ENCODE peak calls at places on chromosomes 3 and 15, in five cellular contexts. One of them, this sample, is unnamed.

GRCh38 chr3:161275919-161276318 is 54.8 kb downstream of the NMD3 start:
- DNase-seq in pancreas: no peak
- DNase-seq in IMR-90: no peak
- DNase-seq in A549: no peak
- DNase-seq in tibial nerve: no peak
- DNase-seq in this sample: no peak

GRCh38 chr3:50620846-50621245 is 3.9 kb downstream of the MAPKAPK3 start:
- DNase-seq in pancreas: no peak
- DNase-seq in IMR-90: no peak
- DNase-seq in A549: no peak
- DNase-seq in tibial nerve: no peak
- DNase-seq in this sample: no peak

GRCh38 chr3:190968616-190969015 is 106.1 kb upstream of the GMNC start:
- DNase-seq in pancreas: no peak
- DNase-seq in IMR-90: no peak
- DNase-seq in A549: no peak
- DNase-seq in tibial nerve: no peak
- DNase-seq in this sample: no peak

GRCh38 chr15:99452728-99453643 is 112.8 kb upstream of the MEF2A start:
- DNase-seq in pancreas: peak
- DNase-seq in IMR-90: peak
- DNase-seq in A549: no peak
- DNase-seq in tibial nerve: peak
- DNase-seq in this sample: no peak

GRCh38 chr3:112585782-112586181 is 23.9 kb downstream of the SLC35A5 start:
- DNase-seq in pancreas: no peak
- DNase-seq in IMR-90: peak
- DNase-seq in A549: no peak
- DNase-seq in tibial nerve: no peak
- DNase-seq in this sample: no peak

GRCh38 chr3:127566801-127567200 is 23.7 kb downstream of the TPRA1 start:
- DNase-seq in pancreas: no peak
- DNase-seq in IMR-90: no peak
- DNase-seq in A549: no peak
- DNase-seq in tibial nerve: no peak
- DNase-seq in this sample: no peak

GRCh38 chr3:12049675-12050074 is 45.5 kb downstream of the SYN2 start:
- DNase-seq in pancreas: no peak
- DNase-seq in IMR-90: peak
- DNase-seq in A549: no peak
- DNase-seq in tibial nerve: no peak
- DNase-seq in this sample: no peak

GRCh38 chr3:156382458-156383346 is 172.2 kb downstream of the SSR3 start:
- DNase-seq in pancreas: no peak
- DNase-seq in IMR-90: peak
- DNase-seq in A549: peak
- DNase-seq in tibial nerve: no peak
- DNase-seq in this sample: no peak

GRCh38 chr3:39978293-39978692 is 168.9 kb downstream of the MYRIP start:
- DNase-seq in pancreas: no peak
- DNase-seq in IMR-90: no peak
- DNase-seq in A549: no peak
- DNase-seq in tibial nerve: no peak
- DNase-seq in this sample: no peak

GRCh38 chr3:5264896-5265770 is 77.6 kb downstream of the EDEM1 start:
- DNase-seq in pancreas: no peak
- DNase-seq in IMR-90: peak
- DNase-seq in A549: no peak
- DNase-seq in tibial nerve: no peak
- DNase-seq in this sample: no peak

GRCh38 chr15:62046064-62046779 is 14.0 kb downstream of the VPS13C start:
- DNase-seq in pancreas: no peak
- DNase-seq in IMR-90: no peak
- DNase-seq in A549: no peak
- DNase-seq in tibial nerve: no peak
- DNase-seq in this sample: no peak

GRCh38 chr3:144341461-144341860 is 369.8 kb downstream of the DIPK2A start:
- DNase-seq in pancreas: no peak
- DNase-seq in IMR-90: no peak
- DNase-seq in A549: no peak
- DNase-seq in tibial nerve: no peak
- DNase-seq in this sample: no peak

GRCh38 chr3:104437131-104437750 is 929.5 kb upstream of the ALCAM start:
- DNase-seq in pancreas: no peak
- DNase-seq in IMR-90: peak
- DNase-seq in A549: peak
- DNase-seq in tibial nerve: no peak
- DNase-seq in this sample: no peak

GRCh38 chr15:33729648-33730047 is 238.6 kb upstream of the CHRM5 start:
- DNase-seq in pancreas: no peak
- DNase-seq in IMR-90: peak
- DNase-seq in A549: peak
- DNase-seq in tibial nerve: no peak
- DNase-seq in this sample: no peak

GRCh38 chr3:129345971-129346370 is 67.3 kb downstream of the HMCES start:
- DNase-seq in pancreas: no peak
- DNase-seq in IMR-90: no peak
- DNase-seq in A549: no peak
- DNase-seq in tibial nerve: no peak
- DNase-seq in this sample: no peak

GRCh38 chr3:108959017-108959416 is 5.3 kb upstream of the GUCA1C start:
- DNase-seq in pancreas: no peak
- DNase-seq in IMR-90: no peak
- DNase-seq in A549: no peak
- DNase-seq in tibial nerve: no peak
- DNase-seq in this sample: no peak

GRCh38 chr15:57432141-57432701 is 55.9 kb downstream of the CGNL1 start:
- DNase-seq in pancreas: peak
- DNase-seq in IMR-90: no peak
- DNase-seq in A549: no peak
- DNase-seq in tibial nerve: no peak
- DNase-seq in this sample: no peak

GRCh38 chr15:73784299-73784698 is 31.1 kb upstream of the INSYN1 start:
- DNase-seq in pancreas: no peak
- DNase-seq in IMR-90: no peak
- DNase-seq in A549: no peak
- DNase-seq in tibial nerve: no peak
- DNase-seq in this sample: peak

GRCh38 chr15:73239564-73240208 is 129.1 kb downstream of the HCN4 start:
- DNase-seq in pancreas: no peak
- DNase-seq in IMR-90: peak
- DNase-seq in A549: no peak
- DNase-seq in tibial nerve: no peak
- DNase-seq in this sample: no peak

GRCh38 chr3:126934149-126934548 is 48.8 kb upstream of the PLXNA1 start:
- DNase-seq in pancreas: no peak
- DNase-seq in IMR-90: peak
- DNase-seq in A549: no peak
- DNase-seq in tibial nerve: no peak
- DNase-seq in this sample: no peak

GRCh38 chr15:52178765-52179164 is 12.4 kb downstream of the GNB5 start:
- DNase-seq in pancreas: no peak
- DNase-seq in IMR-90: no peak
- DNase-seq in A549: no peak
- DNase-seq in tibial nerve: no peak
- DNase-seq in this sample: no peak

GRCh38 chr3:144791034-144791433 is 819.4 kb downstream of the DIPK2A start:
- DNase-seq in pancreas: no peak
- DNase-seq in IMR-90: no peak
- DNase-seq in A549: no peak
- DNase-seq in tibial nerve: no peak
- DNase-seq in this sample: no peak

GRCh38 chr3:124115965-124116364 is 124.0 kb upstream of the ROPN1 start:
- DNase-seq in pancreas: no peak
- DNase-seq in IMR-90: no peak
- DNase-seq in A549: no peak
- DNase-seq in tibial nerve: no peak
- DNase-seq in this sample: no peak

GRCh38 chr3:168094877-168095610 is 680 bp downstream of the GOLIM4 start:
- DNase-seq in pancreas: peak
- DNase-seq in IMR-90: peak
- DNase-seq in A549: peak
- DNase-seq in tibial nerve: peak
- DNase-seq in this sample: peak

GRCh38 chr3:191963182-191963581 is 502.2 kb downstream of the PYDC2 start:
- DNase-seq in pancreas: no peak
- DNase-seq in IMR-90: no peak
- DNase-seq in A549: no peak
- DNase-seq in tibial nerve: no peak
- DNase-seq in this sample: no peak

GRCh38 chr15:25894371-25894902 is 31.3 kb upstream of the ATP10A start:
- DNase-seq in pancreas: no peak
- DNase-seq in IMR-90: no peak
- DNase-seq in A549: no peak
- DNase-seq in tibial nerve: no peak
- DNase-seq in this sample: no peak

GRCh38 chr3:156516284-156516683 is 38.6 kb downstream of the SSR3 start:
- DNase-seq in pancreas: no peak
- DNase-seq in IMR-90: no peak
- DNase-seq in A549: no peak
- DNase-seq in tibial nerve: no peak
- DNase-seq in this sample: no peak

GRCh38 chr15:70475921-70476320 is 287.4 kb downstream of the UACA start:
- DNase-seq in pancreas: no peak
- DNase-seq in IMR-90: no peak
- DNase-seq in A549: no peak
- DNase-seq in tibial nerve: no peak
- DNase-seq in this sample: no peak
- H3K27ac ChIP-seq in pancreas: no peak
- H3K27ac ChIP-seq in IMR-90: peak
- H3K27ac ChIP-seq in A549: peak
- H3K27ac ChIP-seq in tibial nerve: no peak
- H3K27ac ChIP-seq in this sample: no peak

GRCh38 chr3:153528473-153528872 is 366.4 kb downstream of the RAP2B start:
- DNase-seq in pancreas: no peak
- DNase-seq in IMR-90: no peak
- DNase-seq in A549: no peak
- DNase-seq in tibial nerve: no peak
- DNase-seq in this sample: no peak
- H3K27ac ChIP-seq in pancreas: no peak
- H3K27ac ChIP-seq in IMR-90: no peak
- H3K27ac ChIP-seq in A549: no peak
- H3K27ac ChIP-seq in tibial nerve: no peak
- H3K27ac ChIP-seq in this sample: no peak

DNA sequence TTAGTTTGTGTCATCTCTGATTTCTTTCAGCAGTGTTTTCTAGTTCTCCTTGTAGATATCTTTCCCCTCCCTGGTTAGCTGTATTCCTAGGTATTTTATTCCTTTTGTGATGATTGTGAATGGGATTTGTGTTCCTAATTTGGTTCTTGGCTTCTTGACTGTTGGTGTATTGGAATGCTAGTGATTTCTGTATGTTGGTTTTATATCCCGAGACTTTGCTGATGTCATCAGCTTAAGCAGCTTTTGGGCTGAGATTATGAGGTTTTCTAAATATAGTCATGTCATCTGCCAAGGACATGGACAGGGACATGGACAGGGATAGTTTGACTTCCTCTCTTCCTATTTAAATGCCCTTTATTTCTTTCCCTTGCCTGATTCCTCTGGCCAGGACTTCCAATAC is 35.8 kb downstream of the MYO9A start:
- DNase-seq in pancreas: no peak
- DNase-seq in IMR-90: no peak
- DNase-seq in A549: no peak
- DNase-seq in tibial nerve: no peak
- DNase-seq in this sample: no peak
- H3K27ac ChIP-seq in pancreas: no peak
- H3K27ac ChIP-seq in IMR-90: no peak
- H3K27ac ChIP-seq in A549: no peak
- H3K27ac ChIP-seq in tibial nerve: no peak
- H3K27ac ChIP-seq in this sample: no peak

DNA sequence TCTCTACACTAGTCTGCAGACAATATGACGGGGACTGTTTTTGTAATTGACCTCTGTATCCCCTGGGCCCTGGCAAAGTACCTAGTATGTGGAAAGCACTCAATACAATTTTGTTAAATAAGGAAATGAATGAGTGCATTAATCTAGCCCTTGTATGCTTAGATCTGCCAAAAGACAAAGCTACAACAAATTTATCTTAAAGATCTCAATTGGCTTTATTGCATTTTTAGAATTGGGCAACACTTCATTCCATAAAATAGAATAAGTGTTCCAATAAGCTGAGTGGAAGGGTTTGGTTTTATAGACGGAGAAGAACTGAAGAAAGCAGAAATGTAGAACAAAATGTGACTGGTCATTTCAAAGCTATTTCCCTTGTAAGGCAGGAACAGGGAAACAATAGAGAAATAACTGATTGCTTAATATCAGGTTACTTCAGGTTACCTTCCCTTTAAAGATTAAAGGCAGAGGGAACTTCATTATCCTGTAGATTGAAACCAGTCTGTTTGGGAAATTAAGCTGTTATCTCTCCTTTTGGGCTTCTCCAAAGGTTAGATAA is 108.3 kb upstream of the MME start:
- DNase-seq in pancreas: no peak
- DNase-seq in IMR-90: peak
- DNase-seq in A549: no peak
- DNase-seq in tibial nerve: no peak
- DNase-seq in this sample: no peak
- H3K27ac ChIP-seq in pancreas: no peak
- H3K27ac ChIP-seq in IMR-90: no peak
- H3K27ac ChIP-seq in A549: no peak
- H3K27ac ChIP-seq in tibial nerve: peak
- H3K27ac ChIP-seq in this sample: no peak

DNA sequence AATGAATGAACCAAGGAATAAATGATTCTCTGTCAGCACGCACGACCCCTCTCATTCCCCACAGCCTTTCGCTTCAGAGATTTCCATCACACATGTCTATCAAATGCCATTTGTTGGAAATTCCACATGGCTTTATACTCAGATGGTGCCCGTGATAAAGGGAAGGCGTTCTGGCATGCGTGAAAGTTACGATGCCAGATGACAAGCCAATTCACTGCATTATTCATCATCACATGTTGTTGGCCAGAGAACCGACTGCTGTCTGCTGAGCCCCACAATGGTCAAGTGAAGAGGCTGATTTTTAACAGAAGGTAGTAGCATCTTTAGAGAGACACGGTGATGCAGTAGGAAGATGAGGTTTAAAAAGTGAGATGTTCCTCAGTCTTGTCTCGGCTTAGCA is 74.1 kb upstream of the FRMD4B start:
- DNase-seq in pancreas: no peak
- DNase-seq in IMR-90: no peak
- DNase-seq in A549: no peak
- DNase-seq in tibial nerve: no peak
- DNase-seq in this sample: no peak
- H3K27ac ChIP-seq in pancreas: no peak
- H3K27ac ChIP-seq in IMR-90: no peak
- H3K27ac ChIP-seq in A549: no peak
- H3K27ac ChIP-seq in tibial nerve: no peak
- H3K27ac ChIP-seq in this sample: no peak

This sample was measured in caudate nucleus.